ENCODE peak calls at places on chromosome 12, in seven cellular contexts. One of them, this sample, is unnamed.

GRCh38 chr12:203462-204260 is 10.3 kb downstream of the SLC6A12 start:
- DNase-seq in upper lobe of right lung: no peak
- DNase-seq in fibroblast of mammary gland: no peak
- DNase-seq in mammary epithelial cell: no peak
- DNase-seq in Calu3: no peak
- DNase-seq in HFFc6: no peak
- DNase-seq in A549: peak
- DNase-seq in this sample: no peak

GRCh38 chr12:114850853-114851252 is 166.9 kb upstream of the TBX3 start:
- DNase-seq in upper lobe of right lung: no peak
- DNase-seq in fibroblast of mammary gland: no peak
- DNase-seq in mammary epithelial cell: no peak
- DNase-seq in Calu3: no peak
- DNase-seq in HFFc6: no peak
- DNase-seq in A549: no peak
- DNase-seq in this sample: no peak

GRCh38 chr12:131331148-131331750 is 377.5 kb downstream of the ADGRD1 start:
- DNase-seq in upper lobe of right lung: no peak
- DNase-seq in fibroblast of mammary gland: no peak
- DNase-seq in mammary epithelial cell: no peak
- DNase-seq in Calu3: no peak
- DNase-seq in HFFc6: no peak
- DNase-seq in A549: no peak
- DNase-seq in this sample: no peak

GRCh38 chr12:16585781-16586180 is 20.2 kb downstream of the LMO3 start:
- DNase-seq in upper lobe of right lung: no peak
- DNase-seq in fibroblast of mammary gland: no peak
- DNase-seq in mammary epithelial cell: no peak
- DNase-seq in Calu3: no peak
- DNase-seq in HFFc6: no peak
- DNase-seq in A549: no peak
- DNase-seq in this sample: no peak

GRCh38 chr12:110137786-110138185 is 13.6 kb downstream of the IFT81 start:
- DNase-seq in upper lobe of right lung: no peak
- DNase-seq in fibroblast of mammary gland: no peak
- DNase-seq in mammary epithelial cell: no peak
- DNase-seq in Calu3: no peak
- DNase-seq in HFFc6: no peak
- DNase-seq in A549: no peak
- DNase-seq in this sample: no peak

GRCh38 chr12:113910751-113911272 is 55.3 kb downstream of the RBM19 start:
- DNase-seq in upper lobe of right lung: peak
- DNase-seq in fibroblast of mammary gland: no peak
- DNase-seq in mammary epithelial cell: no peak
- DNase-seq in Calu3: no peak
- DNase-seq in HFFc6: no peak
- DNase-seq in A549: no peak
- DNase-seq in this sample: peak

GRCh38 chr12:108273217-108273616 is 65.9 kb downstream of the CMKLR1 start:
- DNase-seq in upper lobe of right lung: no peak
- DNase-seq in fibroblast of mammary gland: no peak
- DNase-seq in mammary epithelial cell: no peak
- DNase-seq in Calu3: no peak
- DNase-seq in HFFc6: no peak
- DNase-seq in A549: no peak
- DNase-seq in this sample: no peak

GRCh38 chr12:123494124-123494843 is 36.3 kb downstream of the SNRNP35 start:
- DNase-seq in upper lobe of right lung: no peak
- DNase-seq in fibroblast of mammary gland: no peak
- DNase-seq in mammary epithelial cell: no peak
- DNase-seq in Calu3: no peak
- DNase-seq in HFFc6: no peak
- DNase-seq in A549: no peak
- DNase-seq in this sample: no peak

GRCh38 chr12:130013771-130014484 is 110.1 kb upstream of the TMEM132D start:
- DNase-seq in upper lobe of right lung: peak
- DNase-seq in fibroblast of mammary gland: peak
- DNase-seq in mammary epithelial cell: peak
- DNase-seq in Calu3: peak
- DNase-seq in HFFc6: no peak
- DNase-seq in A549: peak
- DNase-seq in this sample: no peak

GRCh38 chr12:6465467-6466183 is 4.9 kb downstream of the VAMP1 start:
- DNase-seq in upper lobe of right lung: no peak
- DNase-seq in fibroblast of mammary gland: peak
- DNase-seq in mammary epithelial cell: peak
- DNase-seq in Calu3: peak
- DNase-seq in HFFc6: peak
- DNase-seq in A549: peak
- DNase-seq in this sample: no peak

GRCh38 chr12:115172521-115172920 is 488.5 kb upstream of the TBX3 start:
- DNase-seq in upper lobe of right lung: no peak
- DNase-seq in fibroblast of mammary gland: peak
- DNase-seq in mammary epithelial cell: no peak
- DNase-seq in Calu3: no peak
- DNase-seq in HFFc6: peak
- DNase-seq in A549: no peak
- DNase-seq in this sample: no peak

GRCh38 chr12:13075786-13076570 is 27.5 kb downstream of the GSG1 start:
- DNase-seq in upper lobe of right lung: no peak
- DNase-seq in fibroblast of mammary gland: no peak
- DNase-seq in mammary epithelial cell: no peak
- DNase-seq in Calu3: no peak
- DNase-seq in HFFc6: no peak
- DNase-seq in A549: no peak
- DNase-seq in this sample: no peak

GRCh38 chr12:100576311-100577036 is 3.0 kb downstream of the GAS2L3 start:
- DNase-seq in upper lobe of right lung: no peak
- DNase-seq in fibroblast of mammary gland: peak
- DNase-seq in mammary epithelial cell: peak
- DNase-seq in Calu3: peak
- DNase-seq in HFFc6: peak
- DNase-seq in A549: peak
- DNase-seq in this sample: no peak

GRCh38 chr12:132450391-132451171 is 39.4 kb upstream of the FBRSL1 start:
- DNase-seq in upper lobe of right lung: no peak
- DNase-seq in fibroblast of mammary gland: no peak
- DNase-seq in mammary epithelial cell: no peak
- DNase-seq in Calu3: no peak
- DNase-seq in HFFc6: no peak
- DNase-seq in A549: no peak
- DNase-seq in this sample: peak

GRCh38 chr12:78555802-78556201 is 308.8 kb upstream of the SYT1 start:
- DNase-seq in upper lobe of right lung: no peak
- DNase-seq in fibroblast of mammary gland: no peak
- DNase-seq in mammary epithelial cell: no peak
- DNase-seq in Calu3: no peak
- DNase-seq in HFFc6: no peak
- DNase-seq in A549: no peak
- DNase-seq in this sample: no peak

GRCh38 chr12:104958009-104958945 is at the start of gene SLC41A2:
- DNase-seq in upper lobe of right lung: peak
- DNase-seq in fibroblast of mammary gland: peak
- DNase-seq in mammary epithelial cell: peak
- DNase-seq in Calu3: peak
- DNase-seq in HFFc6: peak
- DNase-seq in A549: peak
- DNase-seq in this sample: peak
- TF ChIP-seq CTCF in upper lobe of right lung: no peak
- TF ChIP-seq CTCF in fibroblast of mammary gland: no peak
- TF ChIP-seq CTCF in mammary epithelial cell: peak
- TF ChIP-seq CTCF in Calu3: no peak
- TF ChIP-seq CTCF in HFFc6: peak
- TF ChIP-seq CTCF in A549: no peak
- TF ChIP-seq CTCF in this sample: peak

DNA sequence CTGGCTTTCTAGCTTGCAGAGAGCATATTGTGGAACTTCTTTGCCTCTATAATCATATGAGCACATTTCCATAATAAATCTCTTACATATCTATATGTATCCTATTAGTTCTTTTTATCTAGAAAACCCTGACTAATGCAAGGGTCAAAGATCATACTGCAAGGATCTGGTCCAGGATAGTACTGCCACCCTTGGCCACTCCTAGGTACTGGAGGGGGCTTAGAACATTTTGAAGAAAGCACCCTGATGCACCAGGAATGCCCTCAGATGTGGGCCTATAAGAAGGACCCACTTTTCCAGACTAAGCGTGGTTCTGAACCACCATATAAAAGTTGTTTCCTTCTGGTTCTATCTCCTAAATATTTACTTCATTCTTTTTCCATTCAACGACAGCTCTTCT is 14.6 kb downstream of the ATXN7L3B start:
- DNase-seq in upper lobe of right lung: no peak
- DNase-seq in fibroblast of mammary gland: no peak
- DNase-seq in mammary epithelial cell: no peak
- DNase-seq in Calu3: no peak
- DNase-seq in HFFc6: no peak
- DNase-seq in A549: no peak
- DNase-seq in this sample: no peak
- TF ChIP-seq CTCF in upper lobe of right lung: no peak
- TF ChIP-seq CTCF in fibroblast of mammary gland: no peak
- TF ChIP-seq CTCF in mammary epithelial cell: no peak
- TF ChIP-seq CTCF in Calu3: no peak
- TF ChIP-seq CTCF in HFFc6: no peak
- TF ChIP-seq CTCF in A549: no peak
- TF ChIP-seq CTCF in this sample: peak

GRCh38 chr12:25959069-25959961 is 833 bp downstream of the RASSF8 start:
- DNase-seq in upper lobe of right lung: peak
- DNase-seq in fibroblast of mammary gland: peak
- DNase-seq in mammary epithelial cell: peak
- DNase-seq in Calu3: peak
- DNase-seq in HFFc6: peak
- DNase-seq in A549: peak
- DNase-seq in this sample: no peak
- TF ChIP-seq CTCF in upper lobe of right lung: no peak
- TF ChIP-seq CTCF in fibroblast of mammary gland: peak
- TF ChIP-seq CTCF in mammary epithelial cell: peak
- TF ChIP-seq CTCF in Calu3: no peak
- TF ChIP-seq CTCF in HFFc6: peak
- TF ChIP-seq CTCF in A549: no peak
- TF ChIP-seq CTCF in this sample: peak

DNA sequence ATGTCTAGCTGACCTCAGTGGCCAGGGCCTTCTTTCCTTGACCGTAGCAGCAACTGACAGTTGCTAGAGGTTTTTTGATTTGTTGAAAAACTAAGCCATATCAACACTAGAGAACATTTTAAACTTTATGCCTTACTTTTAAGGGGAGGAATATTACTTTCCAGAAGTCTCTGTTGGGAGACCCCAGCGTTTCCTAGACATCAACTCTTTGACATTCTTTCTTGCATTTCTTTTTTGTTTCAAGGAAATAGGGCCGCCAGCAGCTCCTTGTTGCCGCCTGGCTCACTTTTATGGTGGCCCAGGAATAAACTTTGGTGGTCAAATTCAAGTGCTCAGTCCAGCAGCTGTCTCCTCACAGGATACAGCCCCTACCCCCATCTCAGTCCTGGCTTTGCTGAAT is 2.5 kb upstream of the HOXC11 start:
- DNase-seq in upper lobe of right lung: no peak
- DNase-seq in fibroblast of mammary gland: no peak
- DNase-seq in mammary epithelial cell: no peak
- DNase-seq in Calu3: no peak
- DNase-seq in HFFc6: no peak
- DNase-seq in A549: no peak
- DNase-seq in this sample: no peak
- TF ChIP-seq CTCF in upper lobe of right lung: no peak
- TF ChIP-seq CTCF in fibroblast of mammary gland: no peak
- TF ChIP-seq CTCF in mammary epithelial cell: no peak
- TF ChIP-seq CTCF in Calu3: no peak
- TF ChIP-seq CTCF in HFFc6: no peak
- TF ChIP-seq CTCF in A549: no peak
- TF ChIP-seq CTCF in this sample: no peak

DNA sequence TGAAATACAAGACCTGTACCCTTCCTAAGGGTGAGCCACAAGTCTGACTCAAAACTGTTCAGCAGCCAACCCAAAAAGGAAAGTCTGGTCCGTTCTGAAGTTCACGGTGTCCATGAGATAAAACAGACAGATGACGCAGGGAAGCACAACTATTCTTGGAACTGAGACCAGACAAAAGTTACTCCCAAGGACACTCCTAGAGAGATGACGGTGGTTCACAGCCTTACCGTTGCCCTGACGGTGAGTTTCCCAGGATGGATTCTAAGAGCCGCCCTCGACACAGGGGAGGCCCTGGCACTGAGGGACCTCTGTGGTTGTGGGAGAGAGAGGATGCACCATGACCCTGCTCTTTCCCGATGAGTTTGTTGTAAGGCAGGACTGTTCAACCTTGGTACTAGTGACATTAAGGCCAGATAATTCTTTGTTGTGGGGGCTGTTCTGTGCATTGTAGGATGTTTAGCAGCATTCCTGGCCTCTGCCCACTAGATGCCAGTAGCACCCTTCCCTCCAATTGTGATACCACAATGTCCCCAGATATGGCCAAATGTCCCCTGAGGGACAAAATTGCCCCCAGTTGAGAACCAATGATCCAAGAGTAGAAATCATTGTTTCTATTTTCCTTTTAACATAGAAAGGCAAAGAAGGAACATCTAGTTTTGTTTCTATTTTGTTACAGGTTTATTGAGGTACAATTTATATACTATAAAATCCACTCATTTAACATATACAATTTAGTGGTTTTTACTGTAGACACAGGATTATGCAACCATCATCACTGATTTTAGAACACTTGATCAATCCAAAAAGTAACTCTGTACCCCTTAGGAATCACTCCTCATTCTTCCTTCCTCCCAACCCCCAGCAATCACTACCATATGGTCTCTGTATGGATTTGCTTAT is 23.0 kb downstream of the OR10P1 start:
- DNase-seq in upper lobe of right lung: no peak
- DNase-seq in fibroblast of mammary gland: peak
- DNase-seq in mammary epithelial cell: no peak
- DNase-seq in Calu3: peak
- DNase-seq in HFFc6: no peak
- DNase-seq in A549: no peak
- DNase-seq in this sample: no peak
- TF ChIP-seq CTCF in upper lobe of right lung: peak
- TF ChIP-seq CTCF in fibroblast of mammary gland: peak
- TF ChIP-seq CTCF in mammary epithelial cell: peak
- TF ChIP-seq CTCF in Calu3: peak
- TF ChIP-seq CTCF in HFFc6: peak
- TF ChIP-seq CTCF in A549: peak
- TF ChIP-seq CTCF in this sample: peak

This sample was measured in chondrocyte.